ENCODE peak calls at places on chromosomes 12 and 14, in six cellular contexts. I, B, J, D, P and R are unnamed samples.

GRCh38 chr12:100141666-100141997 is 1.0 kb downstream of the BLTP3B start:
- DNase-seq in I (no peak), B (no peak), J (peak; percentile 12), D (no peak), P (peak; percentile 77), R (no peak)

GRCh38 chr14:52951730-52952481 is 1.1 kb upstream of the FERMT2 start:
- DNase-seq in I (peak; percentile 51), B (peak; percentile 79), J (peak; percentile 8), D (no peak), P (peak; percentile 75), R (peak; percentile 73)

GRCh38 chr12:123364532-123365140 is at the start of gene SBNO1:
- DNase-seq in I (peak; percentile 83), B (peak; percentile 83), J (peak; percentile 95), D (no peak), P (no peak), R (peak; percentile 71)

GRCh38 chr12:108594-108993 is 42.0 kb downstream of the IQSEC3 start:
- DNase-seq in I (no peak), B (no peak), J (no peak), D (no peak), P (no peak), R (no peak)

GRCh38 chr14:36019126-36019525 is 157.4 kb downstream of the PTCSC3 start:
- DNase-seq in I (no peak), B (no peak), J (no peak), D (no peak), P (no peak), R (no peak)

GRCh38 chr14:73888460-73888725 is 1.7 kb downstream of the ZNF410 start:
- DNase-seq in I (no peak), B (no peak), J (no peak), D (no peak), P (peak; percentile 10), R (no peak)

GRCh38 chr14:51189600-51190376 is 50.3 kb upstream of the TMX1 start:
- DNase-seq in I (no peak), B (no peak), J (no peak), D (no peak), P (no peak), R (no peak)

GRCh38 chr12:45914090-45914489 is 76.3 kb downstream of the SCAF11 start:
- DNase-seq in I (no peak), B (no peak), J (no peak), D (no peak), P (no peak), R (no peak)

GRCh38 chr12:62785941-62786559 is 148.9 kb downstream of the PPM1H start:
- DNase-seq in I (no peak), B (peak; percentile 82), J (no peak), D (no peak), P (peak; percentile 97), R (no peak)

GRCh38 chr12:49821375-49822287 is 6.6 kb downstream of the NCKAP5L start:
- DNase-seq in I (no peak), B (no peak), J (no peak), D (no peak), P (no peak), R (no peak)

GRCh38 chr12:89622115-89622514 is 86.5 kb downstream of the ATP2B1 start:
- DNase-seq in I (no peak), B (no peak), J (no peak), D (no peak), P (peak; percentile 7), R (no peak)

GRCh38 chr12:59182191-59182590 is 261.9 kb upstream of the LRIG3 start:
- DNase-seq in I (no peak), B (no peak), J (no peak), D (no peak), P (no peak), R (no peak)

GRCh38 chr12:123767613-123768012 is 5.5 kb downstream of the DNAH10 start:
- DNase-seq in I (no peak), B (no peak), J (no peak), D (no peak), P (no peak), R (no peak)

GRCh38 chr12:65152586-65152985 is 16.8 kb upstream of the LEMD3 start:
- DNase-seq in I (no peak), B (no peak), J (no peak), D (no peak), P (no peak), R (no peak)

GRCh38 chr12:40917561-40917960 is 225.3 kb downstream of the CNTN1 start:
- DNase-seq in I (no peak), B (no peak), J (no peak), D (no peak), P (no peak), R (no peak)

GRCh38 chr12:117069926-117070900 is 29.0 kb downstream of the TESC start:
- DNase-seq in I (no peak), B (no peak), J (no peak), D (no peak), P (no peak), R (no peak)

GRCh38 chr14:100406505-100407131 is 83.5 kb downstream of the SLC25A47 start:
- DNase-seq in I (no peak), B (no peak), J (peak; percentile 48), D (no peak), P (no peak), R (peak; percentile 66)

GRCh38 chr14:28243600-28243999 is 523.0 kb upstream of the FOXG1 start:
- DNase-seq in I (no peak), B (no peak), J (no peak), D (no peak), P (no peak), R (no peak)

GRCh38 chr14:28240909-28241308 is 525.7 kb upstream of the FOXG1 start:
- DNase-seq in I (no peak), B (no peak), J (no peak), D (no peak), P (no peak), R (no peak)

GRCh38 chr14:28245216-28245615 is 521.4 kb upstream of the FOXG1 start:
- DNase-seq in I (no peak), B (no peak), J (no peak), D (no peak), P (no peak), R (no peak)

DNA sequence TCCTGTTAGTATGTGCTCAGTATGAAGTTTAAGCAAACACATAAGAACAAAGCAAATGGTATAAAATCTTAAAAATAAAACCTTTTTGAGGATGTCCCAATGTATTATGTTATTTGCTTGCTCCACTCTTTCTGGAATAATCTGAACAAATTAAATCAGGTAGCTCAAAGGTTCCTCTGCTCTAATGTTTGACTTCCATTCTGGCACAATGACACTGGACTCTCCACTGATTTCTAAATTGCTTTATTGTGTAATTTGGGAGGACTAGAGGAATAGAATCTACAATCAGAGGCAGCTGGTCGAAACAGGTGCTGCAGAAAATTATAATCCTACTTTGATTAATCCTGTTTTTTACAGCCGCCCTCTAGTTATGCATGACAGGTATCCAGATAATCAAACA is 523.7 kb upstream of the FOXG1 start:
- DNase-seq in I (no peak), B (no peak), J (no peak), D (no peak), P (no peak), R (no peak)
- TF ChIP-seq JUN in I (no peak), B (no peak), J (no peak), D (no peak), P (no peak), R (no peak)

DNA sequence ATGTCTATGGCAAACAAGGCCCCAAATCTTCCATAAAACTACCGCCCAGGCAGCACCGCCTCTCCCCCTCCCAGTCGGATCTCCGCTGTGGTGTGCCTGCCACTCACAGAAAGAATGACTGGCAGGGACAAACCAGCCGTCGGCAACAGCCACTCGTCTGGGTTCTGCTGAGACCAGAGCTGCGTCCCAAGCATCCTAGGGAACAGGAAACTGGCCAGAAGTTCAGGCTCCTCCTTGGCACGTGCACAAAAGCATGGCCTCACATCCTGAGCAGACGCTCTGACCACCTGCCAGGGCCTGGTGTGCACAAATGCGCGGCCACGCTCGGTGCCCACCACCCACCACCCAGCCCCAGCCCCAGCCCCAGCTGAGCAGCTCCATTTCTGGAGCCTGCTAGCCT is 214.8 kb downstream of the DPF3 start:
- DNase-seq in I (no peak), B (no peak), J (no peak), D (no peak), P (peak; percentile 75), R (no peak)
- TF ChIP-seq JUN in I (no peak), B (no peak), J (no peak), D (no peak), P (no peak), R (no peak)

GRCh38 chr12:125346361-125346760 is 281.1 kb downstream of the AACS start:
- DNase-seq in I (no peak), B (no peak), J (no peak), D (peak; percentile 42), P (no peak), R (no peak)

GRCh38 chr12:125336246-125336645 is 271.0 kb downstream of the AACS start:
- DNase-seq in I (no peak), B (no peak), J (no peak), D (no peak), P (no peak), R (no peak)

GRCh38 chr12:125341422-125341821 is 276.2 kb downstream of the AACS start:
- DNase-seq in I (no peak), B (no peak), J (no peak), D (no peak), P (no peak), R (no peak)

GRCh38 chr12:125343649-125344048 is 278.4 kb downstream of the AACS start:
- DNase-seq in I (no peak), B (no peak), J (no peak), D (no peak), P (no peak), R (no peak)

DNA sequence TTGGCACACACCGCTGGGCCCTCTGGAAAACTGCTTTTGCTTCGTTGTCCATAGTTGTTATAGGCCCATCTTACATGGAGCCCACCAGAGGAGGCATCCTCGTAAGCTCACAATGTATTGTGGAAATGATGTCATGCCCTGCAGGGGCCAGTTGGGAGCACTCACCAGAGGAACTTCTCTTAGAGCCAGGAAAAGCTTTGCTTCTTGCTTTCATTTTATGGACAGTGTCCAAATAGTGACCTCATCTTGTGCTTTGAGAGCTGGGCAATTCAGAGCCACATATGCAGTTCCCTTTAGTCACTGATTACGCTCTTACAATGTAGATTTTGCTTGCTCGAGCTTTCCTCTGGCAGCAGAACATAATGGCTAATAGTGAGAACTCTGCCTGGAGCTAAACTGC is 275.6 kb downstream of the AACS start:
- DNase-seq in I (no peak), B (no peak), J (no peak), D (no peak), P (peak; percentile 13), R (peak; percentile 3)
- TF ChIP-seq JUN in I (no peak), B (no peak), J (no peak), D (no peak), P (no peak), R (no peak)

DNA sequence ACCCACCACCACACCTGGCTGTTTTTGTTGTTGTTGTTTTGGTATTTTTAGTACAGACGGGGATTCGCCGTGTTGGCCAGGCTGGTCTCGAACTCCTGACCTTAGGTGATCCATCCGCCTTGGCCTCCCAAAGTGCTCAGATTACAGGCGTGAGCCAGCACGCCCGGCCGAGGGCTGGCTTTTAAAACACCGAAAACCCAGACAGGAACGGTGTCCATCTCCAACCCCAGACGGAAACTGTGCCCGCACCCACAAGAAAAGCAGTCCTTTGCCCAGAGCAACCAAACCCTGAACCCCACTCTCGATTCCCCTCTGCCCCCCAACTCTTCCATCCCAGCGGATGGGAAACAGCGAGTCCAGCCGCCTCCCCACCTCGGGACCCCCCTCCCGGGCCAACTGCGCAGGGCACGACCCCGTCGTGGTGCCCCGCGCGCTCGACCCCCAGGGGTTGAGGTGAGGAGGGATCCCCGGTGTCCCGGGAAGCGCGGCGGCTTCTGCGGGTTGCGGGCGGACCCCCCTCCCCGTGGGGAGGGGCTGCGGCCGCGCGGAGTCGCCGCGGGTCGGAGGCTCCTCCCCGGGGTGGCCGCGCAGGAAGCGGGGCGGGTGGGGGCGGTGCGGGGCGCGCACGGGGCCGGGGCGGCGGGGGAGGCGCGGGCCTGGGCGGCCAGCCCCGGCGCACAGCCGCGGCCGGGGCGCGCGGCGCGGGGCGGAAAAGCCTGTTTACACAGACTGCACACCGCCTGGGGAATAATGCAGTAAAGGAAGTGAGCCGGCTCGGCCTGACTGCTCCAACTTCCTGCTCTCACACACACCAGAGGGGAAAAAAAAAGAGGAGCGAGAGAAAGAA is at the start of gene ELK3:
- DNase-seq in I (peak; percentile 45), B (peak; percentile 56), J (peak; percentile 89), D (peak; percentile 61), P (peak; percentile 95), R (peak; percentile 50)
- TF ChIP-seq JUN in I (no peak), B (no peak), J (no peak), D (no peak), P (no peak), R (no peak)